ENCODE peak calls at places on chromosomes 11 and 22, in four cellular contexts. Q, I, Y and E are unnamed samples.

GRCh38 chr11:73323464-73323863 is 15.4 kb downstream of the ARHGEF17 start:
- DNase-seq in Q (no peak), Y (peak; percentile 85), I (no peak), E (peak; percentile 47)

GRCh38 chr11:125170406-125171031 is 6.0 kb downstream of the PKNOX2 start:
- DNase-seq in Y (peak; percentile 44), I (no peak), Q (no peak), E (peak; percentile 70)

GRCh38 chr22:45999379-45999971 is 22.5 kb upstream of the WNT7B start:
- DNase-seq in I (no peak), Y (no peak), Q (no peak), E (no peak)

GRCh38 chr11:64415286-64415685 is 56.3 kb downstream of the RPS6KA4 start:
- DNase-seq in Y (no peak), Q (no peak), I (no peak), E (no peak)

GRCh38 chr11:20762980-20763379 is 93.6 kb downstream of the NELL1 start:
- DNase-seq in I (no peak), Q (no peak), Y (no peak), E (no peak)

GRCh38 chr11:60498853-60499252 is 6.3 kb downstream of the MS4A12 start:
- DNase-seq in I (no peak), Y (no peak), Q (no peak), E (no peak)

GRCh38 chr11:111305871-111306270 is 7.5 kb downstream of the POU2AF3 start:
- DNase-seq in Q (no peak), I (no peak), Y (no peak), E (no peak)

GRCh38 chr11:83006877-83007330 is 64.8 kb downstream of the RAB30 start:
- DNase-seq in Q (no peak), Y (no peak), I (no peak), E (no peak)

GRCh38 chr22:17842386-17842785 is 68.1 kb upstream of the BID start:
- DNase-seq in I (no peak), Q (no peak), Y (no peak), E (no peak)

GRCh38 chr11:66002648-66003225 is 434 bp downstream of the BANF1 start:
- DNase-seq in I (no peak), Y (peak; percentile 74), Q (no peak), E (no peak)

GRCh38 chr11:13859986-13860385 is 102.5 kb upstream of the SPON1 start:
- DNase-seq in Q (no peak), I (no peak), Y (no peak), E (no peak)

GRCh38 chr11:16611395-16612233 is 126.8 kb upstream of the C11orf58 start:
- DNase-seq in Y (no peak), I (peak; percentile 67), Q (no peak), E (no peak)

GRCh38 chr22:16973591-16974297 is 34.3 kb downstream of the GAB4 start:
- DNase-seq in Q (no peak), Y (no peak), I (no peak), E (peak; percentile 56)

GRCh38 chr11:68432874-68433273 is 27.7 kb upstream of the PPP6R3 start:
- DNase-seq in Q (no peak), Y (no peak), I (no peak), E (no peak)

GRCh38 chr11:36540998-36541397 is 26.8 kb upstream of the RAG1 start:
- DNase-seq in Q (peak; percentile 56), Y (peak; percentile 65), I (peak; percentile 84), E (no peak)
- TF ChIP-seq CTCF in Q (peak; percentile 71), Y (peak; percentile 34), I (peak; percentile 76), E (no peak)

GRCh38 chr11:120929090-120929489 is 94.8 kb upstream of the TBCEL start:
- DNase-seq in I (no peak), Q (no peak), Y (peak; percentile 70), E (no peak)

GRCh38 chr11:120929664-120930154 is 94.2 kb upstream of the TBCEL start:
- DNase-seq in Q (peak; percentile 30), Y (peak; percentile 44), I (peak; percentile 68), E (no peak)

GRCh38 chr11:120932305-120932905 is 91.5 kb upstream of the TBCEL start:
- DNase-seq in Y (no peak), Q (no peak), I (no peak), E (no peak)

GRCh38 chr11:120928506-120929062 is 95.3 kb upstream of the TBCEL start:
- DNase-seq in Y (no peak), Q (no peak), I (no peak), E (no peak)

GRCh38 chr11:120931057-120931779 is 92.7 kb upstream of the TBCEL start:
- DNase-seq in I (no peak), Q (no peak), Y (no peak), E (no peak)
- TF ChIP-seq CTCF in I (no peak), Q (peak; percentile 26), Y (no peak), E (no peak)

DNA sequence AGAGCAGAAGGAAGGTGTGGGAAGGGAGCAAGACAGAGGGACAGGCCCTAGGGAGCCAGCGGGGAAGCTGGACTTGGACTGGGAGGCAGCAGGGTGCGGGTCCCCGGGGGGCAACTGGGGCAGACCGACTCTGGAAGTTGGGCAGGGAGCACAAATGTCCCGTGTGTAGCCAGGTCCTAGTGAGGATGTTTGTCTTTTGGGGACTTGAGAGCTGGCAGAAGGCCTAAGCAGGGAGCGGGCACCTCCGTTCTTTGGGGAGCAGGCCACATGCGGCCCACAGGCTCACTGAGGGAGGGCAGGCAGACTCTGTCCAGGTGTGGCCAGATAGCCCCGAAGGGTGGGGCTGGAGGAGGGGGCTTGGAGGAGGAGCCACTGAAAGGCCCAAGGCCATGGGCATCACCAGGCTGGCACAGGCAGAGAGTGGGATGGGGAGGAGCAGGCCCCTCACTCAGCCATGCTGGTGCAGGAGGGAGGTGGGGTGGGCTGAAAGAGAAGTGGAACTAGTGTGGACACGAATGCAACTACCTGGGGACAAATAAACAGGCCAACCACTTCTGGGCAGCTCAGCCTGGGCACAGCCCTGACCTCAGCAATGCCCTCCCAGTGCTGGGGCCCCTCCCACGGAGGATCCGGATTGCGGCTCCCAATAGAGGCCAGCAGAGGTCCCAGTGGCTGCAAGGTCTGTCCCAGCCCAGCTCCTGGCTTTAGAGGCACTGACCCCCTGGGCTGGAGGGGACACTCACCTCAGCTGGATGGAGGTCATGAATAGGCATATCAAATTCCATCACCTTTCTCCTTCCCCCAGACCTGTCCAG is 1.3 kb upstream of the SCARF2 start:
- DNase-seq in Q (no peak), Y (peak; percentile 67), I (no peak), E (peak; percentile 86)
- TF ChIP-seq CTCF in Q (no peak), Y (peak; percentile 21), I (no peak), E (no peak)

DNA sequence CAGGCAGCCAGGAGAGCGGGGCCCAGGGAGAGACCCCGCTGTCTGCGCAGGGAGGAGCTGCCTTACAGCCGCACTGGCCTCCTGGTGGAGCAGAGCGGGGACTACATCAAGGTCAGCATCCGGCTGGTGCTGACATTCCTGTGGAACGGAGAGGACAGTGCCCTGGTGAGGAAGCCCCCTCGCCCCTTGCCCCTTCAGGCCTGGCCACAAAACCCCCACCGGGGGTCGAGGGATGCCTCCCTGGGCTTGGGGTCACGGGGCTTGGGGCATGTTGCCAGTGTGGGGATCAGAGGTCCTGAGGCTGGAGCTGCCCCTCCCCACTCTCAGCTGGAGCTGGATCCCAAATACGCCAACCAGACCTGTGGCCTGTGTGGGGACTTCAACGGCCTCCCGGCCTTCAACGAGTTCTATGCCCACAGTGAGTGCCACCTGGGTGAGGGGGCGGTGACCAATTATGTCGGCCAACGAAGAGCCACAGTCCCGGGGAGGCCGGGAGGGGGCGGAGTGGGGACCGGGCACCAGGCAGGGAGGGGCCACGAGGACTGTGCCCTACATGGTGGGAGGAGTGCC is 4.2 kb downstream of the MUC5B start:
- DNase-seq in Y (peak; percentile 11), Q (no peak), I (no peak), E (no peak)
- TF ChIP-seq CTCF in Y (no peak), Q (peak; percentile 83), I (no peak), E (no peak)

GRCh38 chr22:48920776-48921241 is 906.9 kb downstream of the BRD1 start:
- DNase-seq in Q (no peak), I (no peak), Y (no peak), E (peak; percentile 63)
- TF ChIP-seq CTCF in Q (no peak), I (no peak), Y (no peak), E (no peak)